ENCODE peak calls at places on chromosomes 13 and 19, in six cellular contexts. One of them, this sample, is unnamed.

GRCh38 chr13:108924154-108924940 is 294.9 kb downstream of the MYO16 start:
- DNase-seq in stimulated activated CD8-positive, alpha-beta memory T cell treated with anti-CD3 and anti-CD28 coated beads, Interleukin-15, amount 100 ng/mL, for 4 hours: no peak
- DNase-seq in AG04449: no peak
- DNase-seq in fibroblast of pulmonary artery: peak
- DNase-seq in mucosa of descending colon: no peak
- DNase-seq in activated CD8-positive, alpha-beta T cell treated with anti-CD3 and anti-CD28 coated beads for 36 hours: no peak
- DNase-seq in this sample: no peak

GRCh38 chr13:82962422-82962821 is 919.9 kb downstream of the SLITRK1 start:
- DNase-seq in stimulated activated CD8-positive, alpha-beta memory T cell treated with anti-CD3 and anti-CD28 coated beads, Interleukin-15, amount 100 ng/mL, for 4 hours: no peak
- DNase-seq in AG04449: no peak
- DNase-seq in fibroblast of pulmonary artery: peak
- DNase-seq in mucosa of descending colon: no peak
- DNase-seq in activated CD8-positive, alpha-beta T cell treated with anti-CD3 and anti-CD28 coated beads for 36 hours: no peak
- DNase-seq in this sample: no peak

GRCh38 chr19:53808710-53809125 is 15.4 kb downstream of the NLRP12 start:
- DNase-seq in stimulated activated CD8-positive, alpha-beta memory T cell treated with anti-CD3 and anti-CD28 coated beads, Interleukin-15, amount 100 ng/mL, for 4 hours: no peak
- DNase-seq in AG04449: no peak
- DNase-seq in fibroblast of pulmonary artery: peak
- DNase-seq in mucosa of descending colon: no peak
- DNase-seq in activated CD8-positive, alpha-beta T cell treated with anti-CD3 and anti-CD28 coated beads for 36 hours: no peak
- DNase-seq in this sample: no peak

GRCh38 chr19:9953802-9954542 is 17.7 kb upstream of the OLFM2 start:
- DNase-seq in stimulated activated CD8-positive, alpha-beta memory T cell treated with anti-CD3 and anti-CD28 coated beads, Interleukin-15, amount 100 ng/mL, for 4 hours: no peak
- DNase-seq in AG04449: no peak
- DNase-seq in fibroblast of pulmonary artery: no peak
- DNase-seq in mucosa of descending colon: no peak
- DNase-seq in activated CD8-positive, alpha-beta T cell treated with anti-CD3 and anti-CD28 coated beads for 36 hours: no peak
- DNase-seq in this sample: no peak

GRCh38 chr19:45027371-45027770 is 11.5 kb upstream of the CLASRP start:
- DNase-seq in stimulated activated CD8-positive, alpha-beta memory T cell treated with anti-CD3 and anti-CD28 coated beads, Interleukin-15, amount 100 ng/mL, for 4 hours: no peak
- DNase-seq in AG04449: no peak
- DNase-seq in fibroblast of pulmonary artery: no peak
- DNase-seq in mucosa of descending colon: no peak
- DNase-seq in activated CD8-positive, alpha-beta T cell treated with anti-CD3 and anti-CD28 coated beads for 36 hours: no peak
- DNase-seq in this sample: no peak

GRCh38 chr13:37105251-37105714 is at the start of gene CSNK1A1L:
- DNase-seq in stimulated activated CD8-positive, alpha-beta memory T cell treated with anti-CD3 and anti-CD28 coated beads, Interleukin-15, amount 100 ng/mL, for 4 hours: no peak
- DNase-seq in AG04449: no peak
- DNase-seq in fibroblast of pulmonary artery: no peak
- DNase-seq in mucosa of descending colon: no peak
- DNase-seq in activated CD8-positive, alpha-beta T cell treated with anti-CD3 and anti-CD28 coated beads for 36 hours: no peak
- DNase-seq in this sample: no peak

GRCh38 chr13:99214232-99214631 is 13.6 kb downstream of the UBAC2 start:
- DNase-seq in stimulated activated CD8-positive, alpha-beta memory T cell treated with anti-CD3 and anti-CD28 coated beads, Interleukin-15, amount 100 ng/mL, for 4 hours: no peak
- DNase-seq in AG04449: no peak
- DNase-seq in fibroblast of pulmonary artery: no peak
- DNase-seq in mucosa of descending colon: no peak
- DNase-seq in activated CD8-positive, alpha-beta T cell treated with anti-CD3 and anti-CD28 coated beads for 36 hours: peak
- DNase-seq in this sample: peak

GRCh38 chr13:20127563-20128458 is 33.0 kb downstream of the GJA3 start:
- DNase-seq in stimulated activated CD8-positive, alpha-beta memory T cell treated with anti-CD3 and anti-CD28 coated beads, Interleukin-15, amount 100 ng/mL, for 4 hours: no peak
- DNase-seq in AG04449: no peak
- DNase-seq in fibroblast of pulmonary artery: peak
- DNase-seq in mucosa of descending colon: peak
- DNase-seq in activated CD8-positive, alpha-beta T cell treated with anti-CD3 and anti-CD28 coated beads for 36 hours: peak
- DNase-seq in this sample: peak

GRCh38 chr13:46666727-46667456 is 113.9 kb downstream of the LRCH1 start:
- DNase-seq in stimulated activated CD8-positive, alpha-beta memory T cell treated with anti-CD3 and anti-CD28 coated beads, Interleukin-15, amount 100 ng/mL, for 4 hours: no peak
- DNase-seq in AG04449: no peak
- DNase-seq in fibroblast of pulmonary artery: no peak
- DNase-seq in mucosa of descending colon: no peak
- DNase-seq in activated CD8-positive, alpha-beta T cell treated with anti-CD3 and anti-CD28 coated beads for 36 hours: no peak
- DNase-seq in this sample: no peak

GRCh38 chr13:114065926-114066774 is 66.3 kb downstream of the RASA3 start:
- DNase-seq in stimulated activated CD8-positive, alpha-beta memory T cell treated with anti-CD3 and anti-CD28 coated beads, Interleukin-15, amount 100 ng/mL, for 4 hours: no peak
- DNase-seq in AG04449: no peak
- DNase-seq in fibroblast of pulmonary artery: no peak
- DNase-seq in mucosa of descending colon: no peak
- DNase-seq in activated CD8-positive, alpha-beta T cell treated with anti-CD3 and anti-CD28 coated beads for 36 hours: peak
- DNase-seq in this sample: peak

GRCh38 chr19:38191747-38192146 is 32.3 kb downstream of the DPF1 start:
- DNase-seq in stimulated activated CD8-positive, alpha-beta memory T cell treated with anti-CD3 and anti-CD28 coated beads, Interleukin-15, amount 100 ng/mL, for 4 hours: no peak
- DNase-seq in AG04449: no peak
- DNase-seq in fibroblast of pulmonary artery: no peak
- DNase-seq in mucosa of descending colon: no peak
- DNase-seq in activated CD8-positive, alpha-beta T cell treated with anti-CD3 and anti-CD28 coated beads for 36 hours: no peak
- DNase-seq in this sample: no peak

GRCh38 chr13:110949116-110949515 is 34.2 kb upstream of the ANKRD10 start:
- DNase-seq in stimulated activated CD8-positive, alpha-beta memory T cell treated with anti-CD3 and anti-CD28 coated beads, Interleukin-15, amount 100 ng/mL, for 4 hours: no peak
- DNase-seq in AG04449: no peak
- DNase-seq in fibroblast of pulmonary artery: no peak
- DNase-seq in mucosa of descending colon: no peak
- DNase-seq in activated CD8-positive, alpha-beta T cell treated with anti-CD3 and anti-CD28 coated beads for 36 hours: no peak
- DNase-seq in this sample: no peak

GRCh38 chr19:10896851-10897526 is 25.6 kb downstream of the CARM1 start:
- DNase-seq in stimulated activated CD8-positive, alpha-beta memory T cell treated with anti-CD3 and anti-CD28 coated beads, Interleukin-15, amount 100 ng/mL, for 4 hours: no peak
- DNase-seq in AG04449: no peak
- DNase-seq in fibroblast of pulmonary artery: no peak
- DNase-seq in mucosa of descending colon: peak
- DNase-seq in activated CD8-positive, alpha-beta T cell treated with anti-CD3 and anti-CD28 coated beads for 36 hours: no peak
- DNase-seq in this sample: no peak

GRCh38 chr13:52787212-52787611 is 47.6 kb upstream of the CNMD start:
- DNase-seq in stimulated activated CD8-positive, alpha-beta memory T cell treated with anti-CD3 and anti-CD28 coated beads, Interleukin-15, amount 100 ng/mL, for 4 hours: no peak
- DNase-seq in AG04449: no peak
- DNase-seq in fibroblast of pulmonary artery: no peak
- DNase-seq in mucosa of descending colon: no peak
- DNase-seq in activated CD8-positive, alpha-beta T cell treated with anti-CD3 and anti-CD28 coated beads for 36 hours: no peak
- DNase-seq in this sample: no peak

GRCh38 chr13:47499358-47500150 is 501.5 kb downstream of the SUCLA2 start:
- DNase-seq in stimulated activated CD8-positive, alpha-beta memory T cell treated with anti-CD3 and anti-CD28 coated beads, Interleukin-15, amount 100 ng/mL, for 4 hours: no peak
- DNase-seq in AG04449: peak
- DNase-seq in fibroblast of pulmonary artery: peak
- DNase-seq in mucosa of descending colon: no peak
- DNase-seq in activated CD8-positive, alpha-beta T cell treated with anti-CD3 and anti-CD28 coated beads for 36 hours: no peak
- DNase-seq in this sample: no peak

GRCh38 chr19:11375143-11375948 is 880 bp downstream of the SWSAP1 start:
- DNase-seq in stimulated activated CD8-positive, alpha-beta memory T cell treated with anti-CD3 and anti-CD28 coated beads, Interleukin-15, amount 100 ng/mL, for 4 hours: peak
- DNase-seq in AG04449: no peak
- DNase-seq in fibroblast of pulmonary artery: no peak
- DNase-seq in mucosa of descending colon: peak
- DNase-seq in activated CD8-positive, alpha-beta T cell treated with anti-CD3 and anti-CD28 coated beads for 36 hours: peak
- DNase-seq in this sample: peak

GRCh38 chr19:47035127-47035494 is 13.3 kb downstream of the TMEM160 start:
- DNase-seq in stimulated activated CD8-positive, alpha-beta memory T cell treated with anti-CD3 and anti-CD28 coated beads, Interleukin-15, amount 100 ng/mL, for 4 hours: no peak
- DNase-seq in AG04449: no peak
- DNase-seq in fibroblast of pulmonary artery: no peak
- DNase-seq in mucosa of descending colon: peak
- DNase-seq in activated CD8-positive, alpha-beta T cell treated with anti-CD3 and anti-CD28 coated beads for 36 hours: peak
- DNase-seq in this sample: peak

GRCh38 chr13:110938662-110939421 is 24.0 kb upstream of the ANKRD10 start:
- DNase-seq in stimulated activated CD8-positive, alpha-beta memory T cell treated with anti-CD3 and anti-CD28 coated beads, Interleukin-15, amount 100 ng/mL, for 4 hours: no peak
- DNase-seq in AG04449: no peak
- DNase-seq in fibroblast of pulmonary artery: no peak
- DNase-seq in mucosa of descending colon: no peak
- DNase-seq in activated CD8-positive, alpha-beta T cell treated with anti-CD3 and anti-CD28 coated beads for 36 hours: no peak
- DNase-seq in this sample: no peak

GRCh38 chr19:55158848-55159793 is 1.6 kb upstream of the TNNI3 start:
- DNase-seq in stimulated activated CD8-positive, alpha-beta memory T cell treated with anti-CD3 and anti-CD28 coated beads, Interleukin-15, amount 100 ng/mL, for 4 hours: no peak
- DNase-seq in AG04449: no peak
- DNase-seq in fibroblast of pulmonary artery: peak
- DNase-seq in mucosa of descending colon: no peak
- DNase-seq in activated CD8-positive, alpha-beta T cell treated with anti-CD3 and anti-CD28 coated beads for 36 hours: peak
- DNase-seq in this sample: no peak

GRCh38 chr19:10126213-10126639 is 6.5 kb upstream of the EIF3G start:
- DNase-seq in stimulated activated CD8-positive, alpha-beta memory T cell treated with anti-CD3 and anti-CD28 coated beads, Interleukin-15, amount 100 ng/mL, for 4 hours: no peak
- DNase-seq in AG04449: no peak
- DNase-seq in fibroblast of pulmonary artery: no peak
- DNase-seq in mucosa of descending colon: no peak
- DNase-seq in activated CD8-positive, alpha-beta T cell treated with anti-CD3 and anti-CD28 coated beads for 36 hours: no peak
- DNase-seq in this sample: no peak

GRCh38 chr19:14166448-14166847 is 30.1 kb upstream of the ASF1B start:
- DNase-seq in stimulated activated CD8-positive, alpha-beta memory T cell treated with anti-CD3 and anti-CD28 coated beads, Interleukin-15, amount 100 ng/mL, for 4 hours: no peak
- DNase-seq in AG04449: no peak
- DNase-seq in fibroblast of pulmonary artery: no peak
- DNase-seq in mucosa of descending colon: no peak
- DNase-seq in activated CD8-positive, alpha-beta T cell treated with anti-CD3 and anti-CD28 coated beads for 36 hours: no peak
- DNase-seq in this sample: peak

GRCh38 chr13:110563463-110563774 is 1.9 kb upstream of the RAB20 start:
- DNase-seq in stimulated activated CD8-positive, alpha-beta memory T cell treated with anti-CD3 and anti-CD28 coated beads, Interleukin-15, amount 100 ng/mL, for 4 hours: no peak
- DNase-seq in AG04449: no peak
- DNase-seq in fibroblast of pulmonary artery: no peak
- DNase-seq in mucosa of descending colon: no peak
- DNase-seq in activated CD8-positive, alpha-beta T cell treated with anti-CD3 and anti-CD28 coated beads for 36 hours: no peak
- DNase-seq in this sample: no peak

GRCh38 chr13:113821847-113822246 is 42.0 kb downstream of the GAS6 start:
- DNase-seq in stimulated activated CD8-positive, alpha-beta memory T cell treated with anti-CD3 and anti-CD28 coated beads, Interleukin-15, amount 100 ng/mL, for 4 hours: no peak
- DNase-seq in AG04449: no peak
- DNase-seq in fibroblast of pulmonary artery: no peak
- DNase-seq in mucosa of descending colon: no peak
- DNase-seq in activated CD8-positive, alpha-beta T cell treated with anti-CD3 and anti-CD28 coated beads for 36 hours: no peak
- DNase-seq in this sample: no peak

GRCh38 chr13:108212901-108213300 is 2.4 kb downstream of the LIG4 start:
- DNase-seq in stimulated activated CD8-positive, alpha-beta memory T cell treated with anti-CD3 and anti-CD28 coated beads, Interleukin-15, amount 100 ng/mL, for 4 hours: no peak
- DNase-seq in AG04449: no peak
- DNase-seq in fibroblast of pulmonary artery: no peak
- DNase-seq in mucosa of descending colon: no peak
- DNase-seq in activated CD8-positive, alpha-beta T cell treated with anti-CD3 and anti-CD28 coated beads for 36 hours: no peak
- DNase-seq in this sample: no peak

GRCh38 chr13:73421310-73421912 is 362.6 kb downstream of the KLF5 start:
- DNase-seq in stimulated activated CD8-positive, alpha-beta memory T cell treated with anti-CD3 and anti-CD28 coated beads, Interleukin-15, amount 100 ng/mL, for 4 hours: no peak
- DNase-seq in AG04449: no peak
- DNase-seq in fibroblast of pulmonary artery: peak
- DNase-seq in mucosa of descending colon: peak
- DNase-seq in activated CD8-positive, alpha-beta T cell treated with anti-CD3 and anti-CD28 coated beads for 36 hours: peak
- DNase-seq in this sample: peak